ENCODE peak calls at places on chromosomes 1 and 21, in four cellular contexts. F is right atrium auricular region, A is A549, P is endothelial cell. S is an unnamed sample.

GRCh38 chr1:5681654-5682053 is 310.6 kb downstream of the NPHP4 start:
- DNase-seq in F (no peak), A (no peak), P (no peak), S (no peak)

GRCh38 chr1:229068266-229069043 is 202.5 kb upstream of the RAB4A start:
- DNase-seq in F (peak), A (no peak), P (no peak), S (no peak)

GRCh38 chr21:39010629-39011404 is 172.4 kb downstream of the PSMG1 start:
- DNase-seq in F (no peak), A (no peak), P (no peak), S (no peak)

GRCh38 chr1:84078108-84078823 is 65.8 kb upstream of the PRKACB start:
- DNase-seq in F (no peak), A (no peak), P (peak), S (peak)

GRCh38 chr1:206022766-206023165 is 929 bp downstream of the CTSE start:
- DNase-seq in F (no peak), A (no peak), P (no peak), S (no peak)

GRCh38 chr21:17461014-17461413 is 51.8 kb upstream of the CXADR start:
- DNase-seq in F (no peak), A (peak), P (no peak), S (peak)

GRCh38 chr1:60394436-60394835 is 320.9 kb upstream of the C1orf87 start:
- DNase-seq in F (no peak), A (no peak), P (no peak), S (peak)

GRCh38 chr21:25953659-25954058 is 216.9 kb downstream of the APP start:
- DNase-seq in F (no peak), A (no peak), P (no peak), S (peak)

GRCh38 chr1:87024936-87025537 is 110.6 kb downstream of the HS2ST1 start:
- DNase-seq in F (no peak), A (peak), P (peak), S (peak)
- TF ChIP-seq CTCF in F (no peak), A (peak), P (no peak), S (peak)

GRCh38 chr1:243341074-243341473 is 85.2 kb downstream of the SDCCAG8 start:
- DNase-seq in F (no peak), A (no peak), P (no peak), S (no peak)
- TF ChIP-seq CTCF in F (no peak), A (no peak), P (no peak), S (no peak)

DNA sequence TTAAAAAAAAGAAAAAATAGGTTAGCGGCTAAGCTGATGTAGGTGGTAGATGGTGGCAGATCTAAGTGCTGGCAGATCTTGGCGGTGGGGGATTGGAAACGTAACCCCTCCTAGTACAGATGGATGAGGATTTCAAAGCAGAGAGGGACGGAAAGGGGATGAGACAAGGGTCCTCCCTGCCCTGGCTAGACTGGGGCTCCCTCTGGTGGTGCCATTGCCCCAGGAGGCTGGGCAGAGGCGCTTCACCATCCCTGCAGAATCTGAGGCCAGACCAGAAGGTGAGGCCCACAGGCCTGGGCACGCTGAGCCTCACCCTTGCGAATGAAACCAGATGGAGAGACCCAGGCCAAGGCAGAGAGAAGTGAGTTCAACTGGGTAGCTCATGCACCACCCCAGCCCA is 7.0 kb upstream of the PLEKHA6 start:
- DNase-seq in F (no peak), A (peak), P (peak), S (no peak)
- TF ChIP-seq CTCF in F (no peak), A (peak), P (peak), S (peak)

GRCh38 chr1:178580096-178580495 is 67.2 kb downstream of the TEX35 start:
- DNase-seq in F (no peak), A (no peak), P (no peak), S (no peak)

GRCh38 chr1:178579095-178579494 is 66.2 kb downstream of the TEX35 start:
- DNase-seq in F (no peak), A (no peak), P (no peak), S (no peak)

GRCh38 chr1:178581351-178581951 is 68.5 kb downstream of the TEX35 start:
- DNase-seq in F (no peak), A (no peak), P (no peak), S (no peak)

GRCh38 chr1:178579562-178579961 is 66.7 kb downstream of the TEX35 start:
- DNase-seq in F (no peak), A (no peak), P (no peak), S (no peak)

DNA sequence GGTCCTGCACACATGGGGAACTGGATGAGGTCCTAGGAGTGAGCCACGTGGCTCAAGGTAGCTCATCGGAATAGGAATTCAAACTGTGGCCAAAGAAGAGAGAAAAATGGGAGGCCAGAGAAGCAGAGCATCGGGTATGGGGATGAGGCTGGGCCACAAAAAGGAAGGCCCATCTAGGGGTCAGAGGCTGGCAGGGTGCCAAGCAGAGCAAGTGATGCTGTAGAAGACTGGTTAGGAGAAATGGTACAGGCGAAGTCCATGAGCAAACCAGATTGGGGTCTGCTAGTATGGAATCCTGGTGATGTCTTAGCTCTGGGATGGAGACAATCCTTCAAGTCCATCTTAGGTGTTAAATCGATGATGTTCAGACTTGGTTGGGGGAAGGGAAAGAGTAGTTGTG is 68.0 kb downstream of the TEX35 start:
- DNase-seq in F (no peak), A (no peak), P (no peak), S (no peak)
- TF ChIP-seq CTCF in F (no peak), A (no peak), P (no peak), S (no peak)

GRCh38 chr1:181676269-181676668 is 193.0 kb downstream of the CACNA1E start:
- DNase-seq in F (no peak), A (peak), P (peak), S (peak)
- TF ChIP-seq CTCF in F (no peak), A (peak), P (peak), S (peak)

DNA sequence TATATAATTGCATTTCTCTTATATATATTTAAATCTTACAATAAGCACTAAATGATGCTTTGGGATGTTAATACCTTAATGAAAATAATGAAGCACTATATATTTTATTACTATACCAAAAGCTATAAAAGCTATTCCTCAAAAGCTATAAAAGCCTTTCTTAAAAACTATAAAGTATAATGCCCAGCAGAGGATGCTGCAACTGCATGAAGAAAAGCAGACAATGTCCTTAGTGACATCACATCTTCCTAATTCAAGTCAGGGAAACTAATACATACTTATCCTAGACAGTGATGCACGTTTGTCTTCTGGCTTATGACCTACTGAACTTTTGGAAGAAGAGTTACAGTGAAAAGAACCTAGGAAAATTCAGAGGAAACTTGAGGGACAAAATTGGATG is 13.6 kb upstream of the C1orf185 start:
- DNase-seq in F (no peak), A (no peak), P (no peak), S (no peak)
- TF ChIP-seq CTCF in F (no peak), A (peak), P (no peak), S (peak)